ENCODE peak calls at places on chromosomes 11 and 22, in four cellular contexts. R is MM.1S, A is fibroblast of lung, W is DND-41. S is an unnamed sample.

GRCh38 chr11:45654242-45654641 is 11.2 kb downstream of the CHST1 start:
- DNase-seq in R (no peak), W (peak), A (no peak), S (no peak)

GRCh38 chr11:90737328-90738050 is 514.6 kb upstream of the CHORDC1 start:
- DNase-seq in R (no peak), W (no peak), A (peak), S (no peak)

GRCh38 chr22:43100223-43100622 is 10.3 kb upstream of the BIK start:
- DNase-seq in A (no peak), R (no peak), W (no peak), S (no peak)

GRCh38 chr11:57641426-57641825 is 8.3 kb downstream of the YPEL4 start:
- DNase-seq in R (peak), W (peak), A (peak), S (no peak)

GRCh38 chr11:16612801-16613400 is 125.5 kb upstream of the C11orf58 start:
- DNase-seq in R (no peak), A (peak), W (no peak), S (no peak)

GRCh38 chr11:68841718-68842426 is at the start of gene CPT1A:
- DNase-seq in A (peak), W (peak), R (peak), S (peak)

GRCh38 chr22:18109410-18110193 is 1.0 kb upstream of the TUBA8 start:
- DNase-seq in A (no peak), R (no peak), W (no peak), S (no peak)

GRCh38 chr22:27238935-27239510 is 562.5 kb downstream of the MN1 start:
- DNase-seq in R (no peak), W (no peak), A (peak), S (peak)

GRCh38 chr11:45556851-45557707 is 108.3 kb downstream of the CHST1 start:
- DNase-seq in A (peak), W (no peak), R (no peak), S (no peak)

GRCh38 chr11:82969811-82970210 is 68.3 kb downstream of the DDIAS start:
- DNase-seq in W (no peak), A (no peak), R (peak), S (no peak)

GRCh38 chr22:36546092-36546804 is 17.3 kb upstream of the EIF3D start:
- DNase-seq in A (peak), W (peak), R (peak), S (no peak)

GRCh38 chr11:31237819-31238771 is 131.4 kb downstream of the DCDC1 start:
- DNase-seq in A (peak), W (no peak), R (no peak), S (no peak)

GRCh38 chr22:17692841-17693240 is 54.3 kb downstream of the BCL2L13 start:
- DNase-seq in R (no peak), W (no peak), A (no peak), S (no peak)

GRCh38 chr22:33919591-33920501 is at the start of gene LARGE1:
- DNase-seq in W (no peak), A (peak), R (peak), S (no peak)

GRCh38 chr22:49992921-49993648 is 19.5 kb downstream of the IL17REL start:
- DNase-seq in W (peak), A (peak), R (peak), S (no peak)

GRCh38 chr22:35089139-35089538 is 23.2 kb downstream of the ISX start:
- DNase-seq in R (no peak), A (no peak), W (no peak), S (no peak)

GRCh38 chr22:35085621-35086020 is 19.7 kb downstream of the ISX start:
- DNase-seq in A (no peak), R (no peak), W (no peak), S (no peak)
- TF ChIP-seq EZH2 in A (no peak), R (no peak), W (no peak), S (no peak)

DNA sequence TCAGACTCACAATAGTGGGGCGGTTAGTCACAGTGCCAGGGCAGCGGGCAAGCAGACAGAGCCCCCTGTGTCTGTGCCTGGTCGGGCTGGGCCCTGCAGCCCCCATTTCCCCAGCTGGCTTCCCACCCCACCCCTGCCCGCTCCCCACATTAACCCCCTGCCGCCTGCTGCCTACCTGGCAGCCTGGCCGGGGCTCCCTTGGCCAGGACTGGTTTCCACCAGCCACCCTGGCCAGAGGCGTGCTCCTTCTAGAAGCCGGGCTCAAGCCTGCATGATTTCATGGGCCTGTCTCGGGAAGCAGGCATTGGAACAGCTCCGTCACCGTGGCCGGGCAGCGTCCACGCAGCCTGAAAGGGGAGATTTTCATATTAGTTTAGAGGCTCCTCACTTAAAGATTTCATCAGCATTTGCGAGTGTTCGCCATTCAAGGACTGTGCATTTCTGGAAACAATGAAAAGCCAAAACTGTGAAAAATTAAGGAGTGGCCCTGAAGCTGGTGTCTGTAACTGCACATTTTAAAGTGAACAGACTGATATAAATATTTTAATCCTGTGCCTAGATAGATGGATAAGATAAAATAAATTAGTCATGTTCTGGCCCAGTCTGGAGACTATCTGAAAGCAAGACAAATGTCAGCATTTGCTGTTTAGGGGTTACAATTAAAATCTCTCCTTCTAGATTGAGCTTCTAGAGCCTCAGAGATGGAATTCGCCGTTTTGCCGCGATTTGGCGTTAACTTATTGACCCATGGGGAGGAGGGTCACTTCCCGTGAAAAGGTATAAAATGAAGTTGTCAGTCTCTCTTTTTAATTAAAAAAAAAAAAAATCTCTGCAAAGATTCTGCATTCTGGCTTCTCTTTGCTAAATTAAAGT is 79.4 kb upstream of the WNT7B start:
- DNase-seq in W (no peak), R (no peak), A (no peak), S (peak)
- H3K4me3 ChIP-seq in W (no peak), R (peak), A (peak), S (peak)

GRCh38 chr11:33869511-33870422 is 22.1 kb downstream of the LMO2 start:
- DNase-seq in A (peak), R (peak), W (no peak), S (peak)
- TF ChIP-seq EZH2 in A (no peak), R (no peak), W (peak), S (no peak)

DNA sequence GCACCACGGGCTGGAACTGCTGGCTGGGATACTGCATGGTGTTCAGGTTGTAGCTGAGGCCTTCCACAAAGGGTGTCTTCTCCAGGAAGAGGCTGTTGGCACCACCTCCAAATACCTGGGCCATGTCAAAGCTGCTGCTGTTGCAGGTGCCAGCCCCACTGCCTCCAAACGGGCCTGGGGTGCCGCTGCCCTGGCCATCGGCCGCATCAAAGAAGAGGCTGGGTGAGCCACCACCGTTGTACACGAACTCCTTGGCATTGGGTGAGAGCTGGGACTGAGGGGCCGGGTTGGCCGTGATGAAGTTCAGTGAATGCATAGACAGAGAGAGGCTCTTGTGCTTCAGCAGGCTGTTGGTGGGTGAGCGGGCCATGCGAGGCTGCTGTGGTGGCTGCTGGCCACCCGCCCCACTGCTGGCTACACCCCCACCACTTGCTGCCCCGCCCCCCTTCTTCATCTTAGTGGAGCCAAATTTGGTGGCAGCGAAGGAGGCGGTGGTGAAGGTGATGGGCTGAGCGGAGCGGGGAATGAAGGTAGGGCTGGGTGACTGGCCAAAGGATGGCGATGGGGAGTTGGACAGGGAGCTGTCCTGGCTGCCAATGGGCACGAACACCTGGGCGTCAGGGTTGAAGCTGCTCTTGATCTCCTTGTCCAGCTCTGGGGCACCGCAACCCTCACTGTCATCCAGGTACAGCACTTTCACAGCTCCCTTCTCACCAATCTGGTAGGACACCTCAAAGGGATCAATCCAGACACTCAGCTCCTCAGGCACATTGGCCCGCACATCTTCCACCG is 10.1 kb downstream of the TOB2 start:
- DNase-seq in R (no peak), W (no peak), A (no peak), S (no peak)
- H3K4me3 ChIP-seq in R (no peak), W (no peak), A (no peak), S (no peak)

DNA sequence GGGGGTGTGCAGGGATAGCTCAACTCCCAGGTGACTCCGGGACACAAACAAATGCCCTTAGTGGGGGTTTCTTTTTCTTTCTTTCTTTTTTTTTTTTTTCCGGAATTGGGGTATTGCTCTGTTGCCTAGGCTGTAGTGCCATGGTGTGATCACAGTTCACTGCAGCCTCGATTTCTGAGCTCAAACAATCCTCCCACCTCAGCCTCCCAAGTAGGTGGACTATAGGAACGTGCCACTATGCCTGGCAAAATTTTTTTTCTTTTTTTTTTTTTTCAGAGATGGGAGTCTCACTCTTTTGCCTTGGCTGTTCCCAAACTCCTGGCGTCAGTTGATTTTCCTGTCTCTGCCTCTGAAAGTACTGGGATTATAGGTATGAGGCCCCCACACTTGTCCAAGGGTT is 13.8 kb upstream of the ZNF280A start:
- DNase-seq in R (no peak), W (no peak), A (no peak), S (no peak)
- TF ChIP-seq EZH2 in R (no peak), W (no peak), A (no peak), S (no peak)

DNA sequence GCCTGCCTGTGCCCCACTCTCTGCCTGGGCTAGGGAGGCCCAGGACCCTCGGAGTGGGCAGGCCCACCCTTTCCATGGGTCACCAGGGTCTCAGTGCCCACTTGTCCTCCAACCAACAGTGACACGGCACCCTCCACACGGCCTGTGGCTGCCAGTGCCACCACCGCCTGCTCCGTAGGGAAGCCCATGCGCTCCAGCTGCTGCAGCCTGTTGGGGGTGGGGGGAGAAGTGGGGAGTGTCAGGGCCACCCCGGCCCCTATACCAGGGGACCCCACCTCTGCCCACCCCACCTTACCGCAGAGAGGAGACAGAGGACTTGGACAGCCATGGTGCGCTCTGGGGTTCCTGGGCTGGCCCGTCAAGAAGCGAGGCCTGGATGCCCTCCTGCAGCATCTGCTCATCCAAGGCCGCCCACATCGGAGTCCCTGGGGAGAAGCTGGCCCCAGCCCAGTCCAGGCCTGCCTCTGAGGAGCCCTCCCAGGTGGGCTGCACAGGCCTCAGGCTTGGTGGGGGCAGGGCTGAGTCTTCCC is 7.7 kb downstream of the RHBDD3 start:
- DNase-seq in W (no peak), R (no peak), A (no peak), S (no peak)
- H3K4me3 ChIP-seq in W (no peak), R (no peak), A (no peak), S (no peak)

GRCh38 chr11:32838505-32839274 is 9.0 kb downstream of the PRRG4 start:
- DNase-seq in R (no peak), A (no peak), W (no peak), S (no peak)

GRCh38 chr11:32839308-32839707 is 9.6 kb downstream of the PRRG4 start:
- DNase-seq in W (no peak), R (no peak), A (no peak), S (no peak)

GRCh38 chr11:32843544-32843943 is 13.8 kb downstream of the PRRG4 start:
- DNase-seq in W (no peak), A (no peak), R (no peak), S (no peak)

GRCh38 chr11:32840587-32840986 is 10.9 kb downstream of the PRRG4 start:
- DNase-seq in A (no peak), R (no peak), W (no peak), S (no peak)
- TF ChIP-seq EZH2 in A (no peak), R (no peak), W (no peak), S (no peak)

DNA sequence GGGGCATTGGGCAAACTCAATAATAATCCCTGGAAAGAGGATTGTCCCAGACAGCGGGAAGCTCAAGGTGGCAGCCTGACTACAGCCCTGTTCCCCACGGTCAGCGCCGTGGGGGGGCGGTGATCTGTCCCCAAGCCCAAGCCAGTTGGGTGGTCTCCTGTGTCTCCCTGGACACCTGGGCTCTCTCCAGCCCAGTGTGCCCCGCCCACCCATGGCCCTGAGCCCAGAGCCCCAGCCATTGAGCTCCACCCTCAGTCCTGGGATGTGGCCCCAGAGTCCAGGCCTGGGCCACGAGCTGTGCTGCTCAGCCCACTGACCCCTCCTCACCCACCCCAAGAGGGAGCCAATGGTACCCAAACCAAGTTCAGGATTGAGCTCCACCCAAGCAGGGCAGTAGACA is 27.9 kb upstream of the PDE2A start:
- DNase-seq in A (no peak), W (no peak), R (no peak), S (no peak)
- H3K4me3 ChIP-seq in A (no peak), W (no peak), R (no peak), S (no peak)

GRCh38 chr11:65787649-65788622 is 1.1 kb downstream of the OVOL1 start:
- DNase-seq in W (no peak), R (no peak), A (no peak), S (no peak)
- TF ChIP-seq EZH2 in W (no peak), R (peak), A (peak), S (peak)

GRCh38 chr22:47069270-47069669 is 306.8 kb downstream of the TBC1D22A start:
- DNase-seq in R (no peak), W (no peak), A (no peak), S (no peak)
- H3K4me3 ChIP-seq in R (no peak), W (no peak), A (no peak), S (no peak)

S was measured in astrocyte.